ENCODE peak calls at places on chromosomes 12 and 14, in nine cellular contexts. W is stimulated activated CD8-positive, alpha-beta memory T cell treated with anti-CD3 and anti-CD28 coated beads, Interleukin-2, amount 100 ng/mL, for 1 hour; V is IMR-90; D is testis; N is cardiac muscle cell; S is cardiac fibroblast; T is astrocyte of the cerebellum; B is BJ; Z is body of pancreas. E is an unnamed sample.

GRCh38 chr12:6766651-6767300 is 613 bp downstream of the PTMS start:
- DNase-seq in N (peak), V (peak), Z (peak), B (no peak), D (peak), S (peak), W (peak), T (no peak), E (no peak)

GRCh38 chr12:71771069-71771468 is 16.4 kb downstream of the RAB21 start:
- DNase-seq in D (no peak), T (no peak), N (no peak), S (no peak), Z (no peak), V (no peak), W (no peak), B (no peak), E (no peak)

GRCh38 chr14:76782885-76783566 is 21.8 kb downstream of the VASH1 start:
- DNase-seq in N (peak), Z (peak), V (no peak), T (no peak), W (no peak), D (no peak), S (no peak), B (no peak), E (no peak)

GRCh38 chr14:105503296-105503640 is 12.2 kb downstream of the TEDC1 start:
- DNase-seq in Z (no peak), D (no peak), W (no peak), V (no peak), S (no peak), N (no peak), T (no peak), B (no peak), E (no peak)

GRCh38 chr12:124433147-124433874 is 134.1 kb downstream of the NCOR2 start:
- DNase-seq in S (no peak), W (no peak), D (peak), Z (no peak), T (no peak), N (no peak), B (no peak), V (no peak), E (no peak)

GRCh38 chr12:124109760-124110159 is 136.7 kb downstream of the ZNF664 start:
- DNase-seq in T (no peak), B (no peak), D (peak), N (peak), Z (no peak), S (peak), V (peak), W (no peak), E (no peak)

GRCh38 chr12:5200276-5201087 is 156.8 kb downstream of the KCNA5 start:
- DNase-seq in Z (peak), N (no peak), B (no peak), W (no peak), T (no peak), S (no peak), V (peak), D (peak), E (no peak)

GRCh38 chr12:54716284-54716683 is 68.1 kb upstream of the DCD start:
- DNase-seq in S (peak), N (peak), V (no peak), W (no peak), D (no peak), B (no peak), T (no peak), Z (no peak), E (no peak)

GRCh38 chr12:54374555-54375257 is 9.8 kb downstream of the ZNF385A start:
- DNase-seq in N (no peak), D (no peak), Z (no peak), T (no peak), B (no peak), S (no peak), V (no peak), W (no peak), E (no peak)

GRCh38 chr12:31618228-31619025 is 27.5 kb upstream of the DENND5B start:
- DNase-seq in B (no peak), D (no peak), V (peak), T (no peak), Z (no peak), S (peak), N (peak), W (no peak), E (no peak)

E was measured in NCI-H524 treated with DMSO at 0.1 percent for 48 hours.